ENCODE peak calls at places on chromosomes 13 and 19, in five cellular contexts. One of them, this sample, is unnamed.
A peak's percentile ranks its signal among the peaks of the same experiment; 100 is the strongest.

GRCh38 chr13:94987869-94988268 is 275.5 kb upstream of the SOX21 start:
- DNase-seq in neural progenitor cell: no peak
- DNase-seq in MM.1S: no peak
- DNase-seq in tibial artery: no peak
- DNase-seq in adrenal gland: no peak
- DNase-seq in this sample: no peak

GRCh38 chr19:45878043-45878794 is 7.7 kb downstream of the IRF2BP1 start:
- DNase-seq in neural progenitor cell: no peak
- DNase-seq in MM.1S: no peak
- DNase-seq in tibial artery: no peak
- DNase-seq in adrenal gland: no peak
- DNase-seq in this sample: no peak

GRCh38 chr19:4647676-4648644 is 8.6 kb downstream of the TNFAIP8L1 start:
- DNase-seq in neural progenitor cell: no peak
- DNase-seq in MM.1S: no peak
- DNase-seq in tibial artery: no peak
- DNase-seq in adrenal gland: peak; percentile 51
- DNase-seq in this sample: no peak

GRCh38 chr13:107205318-107206112 is 637.6 kb upstream of the ARGLU1 start:
- DNase-seq in neural progenitor cell: peak; percentile 77
- DNase-seq in MM.1S: peak; percentile 57
- DNase-seq in tibial artery: peak; percentile 70
- DNase-seq in adrenal gland: peak; percentile 68
- DNase-seq in this sample: no peak

GRCh38 chr19:50415661-50416033 is 3.1 kb upstream of the SPIB start:
- DNase-seq in neural progenitor cell: no peak
- DNase-seq in MM.1S: peak; percentile 28
- DNase-seq in tibial artery: no peak
- DNase-seq in adrenal gland: no peak
- DNase-seq in this sample: peak; percentile 85

GRCh38 chr19:40165362-40165937 is 25.8 kb upstream of the MAP3K10 start:
- DNase-seq in neural progenitor cell: peak; percentile 83
- DNase-seq in MM.1S: peak; percentile 79
- DNase-seq in tibial artery: no peak
- DNase-seq in adrenal gland: peak; percentile 61
- DNase-seq in this sample: no peak

GRCh38 chr13:33433316-33433715 is 147.8 kb upstream of the STARD13 start:
- DNase-seq in neural progenitor cell: no peak
- DNase-seq in MM.1S: no peak
- DNase-seq in tibial artery: no peak
- DNase-seq in adrenal gland: peak; percentile 17
- DNase-seq in this sample: no peak

GRCh38 chr19:10189631-10190425 is 4.9 kb downstream of the DNMT1 start:
- DNase-seq in neural progenitor cell: no peak
- DNase-seq in MM.1S: no peak
- DNase-seq in tibial artery: no peak
- DNase-seq in adrenal gland: no peak
- DNase-seq in this sample: no peak

GRCh38 chr13:107927557-107927956 is 287.8 kb downstream of the LIG4 start:
- DNase-seq in neural progenitor cell: no peak
- DNase-seq in MM.1S: no peak
- DNase-seq in tibial artery: no peak
- DNase-seq in adrenal gland: no peak
- DNase-seq in this sample: no peak

GRCh38 chr13:32917504-32917903 is 98.7 kb upstream of the KL start:
- DNase-seq in neural progenitor cell: no peak
- DNase-seq in MM.1S: no peak
- DNase-seq in tibial artery: no peak
- DNase-seq in adrenal gland: no peak
- DNase-seq in this sample: no peak

GRCh38 chr19:13644648-13645047 is 119.7 kb upstream of the MRI1 start:
- DNase-seq in neural progenitor cell: no peak
- DNase-seq in MM.1S: no peak
- DNase-seq in tibial artery: no peak
- DNase-seq in adrenal gland: no peak
- DNase-seq in this sample: no peak

GRCh38 chr19:42284066-42284501 is 15.0 kb downstream of the CIC start:
- DNase-seq in neural progenitor cell: peak; percentile 88
- DNase-seq in MM.1S: peak; percentile 84
- DNase-seq in tibial artery: peak; percentile 93
- DNase-seq in adrenal gland: peak; percentile 86
- DNase-seq in this sample: no peak

GRCh38 chr13:60230593-60230992 is 66.9 kb upstream of the DIAPH3 start:
- DNase-seq in neural progenitor cell: no peak
- DNase-seq in MM.1S: peak; percentile 49
- DNase-seq in tibial artery: no peak
- DNase-seq in adrenal gland: no peak
- DNase-seq in this sample: peak; percentile 13

GRCh38 chr19:20077791-20078463 is at the start of gene ZNF90:
- DNase-seq in neural progenitor cell: peak; percentile 98
- DNase-seq in MM.1S: peak; percentile 22
- DNase-seq in tibial artery: peak; percentile 97
- DNase-seq in adrenal gland: peak; percentile 94
- DNase-seq in this sample: peak; percentile 83
- TF ChIP-seq CTCF in neural progenitor cell: peak; percentile 21
- TF ChIP-seq CTCF in MM.1S: no peak
- TF ChIP-seq CTCF in tibial artery: no peak
- TF ChIP-seq CTCF in adrenal gland: no peak
- TF ChIP-seq CTCF in this sample: no peak

GRCh38 chr13:103547914-103548313 is 481.7 kb upstream of the SLC10A2 start:
- DNase-seq in neural progenitor cell: no peak
- DNase-seq in MM.1S: no peak
- DNase-seq in tibial artery: no peak
- DNase-seq in adrenal gland: no peak
- DNase-seq in this sample: no peak
- H3K4me3 ChIP-seq in neural progenitor cell: no peak overlapping the region
- H3K4me3 ChIP-seq in MM.1S: no peak overlapping the region
- H3K4me3 ChIP-seq in tibial artery: no peak overlapping the region
- H3K4me3 ChIP-seq in adrenal gland: no peak overlapping the region
- H3K4me3 ChIP-seq in this sample: no peak overlapping the region

GRCh38 chr13:101127741-101128353 is 288.5 kb downstream of the NALCN start:
- DNase-seq in neural progenitor cell: peak; percentile 73
- DNase-seq in MM.1S: peak; percentile 56
- DNase-seq in tibial artery: no peak
- DNase-seq in adrenal gland: peak; percentile 35
- DNase-seq in this sample: no peak
- TF ChIP-seq CTCF in neural progenitor cell: peak; percentile 92
- TF ChIP-seq CTCF in MM.1S: peak; percentile 81
- TF ChIP-seq CTCF in tibial artery: peak; percentile 59
- TF ChIP-seq CTCF in adrenal gland: peak; percentile 56
- TF ChIP-seq CTCF in this sample: peak; percentile 63

DNA sequence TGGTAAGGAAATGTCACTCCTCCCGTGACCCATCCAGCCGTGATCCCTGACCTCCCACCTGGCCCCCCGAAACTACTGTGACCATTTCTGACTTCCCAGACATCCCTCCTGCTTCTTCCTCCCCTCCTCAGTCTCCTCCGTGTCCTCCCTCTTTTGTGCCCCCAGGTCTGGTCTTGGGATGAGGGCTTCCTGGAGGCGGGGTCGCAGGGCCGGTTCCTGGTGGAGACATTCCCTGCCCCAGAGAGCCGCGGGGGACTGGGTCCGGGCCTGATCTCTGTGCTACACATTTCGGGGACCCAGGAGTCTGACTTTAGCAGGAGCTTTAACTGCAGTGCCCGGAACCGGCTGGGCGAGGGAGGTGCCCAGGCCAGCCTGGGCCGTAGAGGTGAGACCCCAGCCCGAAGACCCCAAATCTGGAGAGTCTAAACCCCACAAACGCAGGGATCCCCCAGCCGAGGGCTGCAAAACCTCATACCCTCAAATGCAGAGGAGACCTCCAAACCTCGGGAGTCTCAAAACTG is 5.0 kb downstream of the KIRREL2 start:
- DNase-seq in neural progenitor cell: peak; percentile 19
- DNase-seq in MM.1S: no peak
- DNase-seq in tibial artery: no peak
- DNase-seq in adrenal gland: no peak
- DNase-seq in this sample: no peak
- H3K4me3 ChIP-seq in neural progenitor cell: peak overlapping the region; percentile 49
- H3K4me3 ChIP-seq in MM.1S: no peak overlapping the region
- H3K4me3 ChIP-seq in tibial artery: no peak overlapping the region
- H3K4me3 ChIP-seq in adrenal gland: no peak overlapping the region
- H3K4me3 ChIP-seq in this sample: no peak overlapping the region

DNA sequence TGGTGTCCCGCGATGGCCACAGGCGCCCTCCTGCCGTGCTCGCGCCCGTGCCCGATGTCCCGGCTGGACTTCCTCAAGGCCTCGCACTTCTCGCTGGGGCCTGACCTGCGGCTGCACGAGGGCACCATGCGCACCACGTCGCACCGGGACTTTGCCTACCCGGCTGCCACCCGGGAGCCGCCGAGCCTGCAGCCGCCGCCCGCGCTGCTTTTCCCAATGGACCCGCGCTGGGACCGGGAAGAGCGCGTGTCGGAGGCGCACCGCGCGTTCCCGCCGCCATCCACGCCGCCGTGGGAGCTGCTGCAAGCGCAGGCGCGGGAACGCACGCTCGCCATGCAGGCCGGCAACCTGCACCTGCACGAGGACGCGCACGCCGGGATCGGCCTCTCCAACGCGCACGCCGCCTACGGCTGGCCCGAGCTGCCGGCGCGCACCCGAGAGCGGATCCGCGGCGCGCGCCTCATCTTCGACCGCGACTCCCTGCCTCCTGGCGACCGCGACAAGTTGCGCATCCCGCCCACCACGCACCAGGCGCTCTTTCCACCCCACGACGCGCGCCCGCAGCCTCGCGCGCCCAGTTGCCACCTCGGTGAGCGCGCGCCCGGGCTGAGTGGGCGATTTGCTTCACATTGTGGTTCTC is 12.1 kb upstream of the PEX11G start:
- DNase-seq in neural progenitor cell: peak; percentile 94
- DNase-seq in MM.1S: no peak
- DNase-seq in tibial artery: no peak
- DNase-seq in adrenal gland: peak; percentile 79
- DNase-seq in this sample: no peak
- TF ChIP-seq CTCF in neural progenitor cell: peak; percentile 22
- TF ChIP-seq CTCF in MM.1S: no peak
- TF ChIP-seq CTCF in tibial artery: no peak
- TF ChIP-seq CTCF in adrenal gland: peak; percentile 40
- TF ChIP-seq CTCF in this sample: no peak

GRCh38 chr19:38250821-38251563 is 5.2 kb downstream of the PPP1R14A start:
- DNase-seq in neural progenitor cell: no peak
- DNase-seq in MM.1S: no peak
- DNase-seq in tibial artery: peak; percentile 93
- DNase-seq in adrenal gland: peak; percentile 80
- DNase-seq in this sample: no peak
- H3K4me3 ChIP-seq in neural progenitor cell: peak overlapping the region; percentile 13
- H3K4me3 ChIP-seq in MM.1S: no peak overlapping the region
- H3K4me3 ChIP-seq in tibial artery: peak overlapping the region; percentile 79
- H3K4me3 ChIP-seq in adrenal gland: no peak overlapping the region
- H3K4me3 ChIP-seq in this sample: no peak overlapping the region

GRCh38 chr19:29121684-29122083 is 91.3 kb downstream of the UQCRFS1 start:
- DNase-seq in neural progenitor cell: peak; percentile 39
- DNase-seq in MM.1S: no peak
- DNase-seq in tibial artery: peak; percentile 65
- DNase-seq in adrenal gland: peak; percentile 61
- DNase-seq in this sample: no peak
- TF ChIP-seq CTCF in neural progenitor cell: peak; percentile 59
- TF ChIP-seq CTCF in MM.1S: peak; percentile 32
- TF ChIP-seq CTCF in tibial artery: peak; percentile 21
- TF ChIP-seq CTCF in adrenal gland: peak; percentile 67
- TF ChIP-seq CTCF in this sample: peak; percentile 41

GRCh38 chr19:36210497-36210896 is 4.0 kb downstream of the ZNF565 start:
- DNase-seq in neural progenitor cell: no peak
- DNase-seq in MM.1S: no peak
- DNase-seq in tibial artery: no peak
- DNase-seq in adrenal gland: peak; percentile 18
- DNase-seq in this sample: no peak

GRCh38 chr19:36213793-36214387 is 575 bp downstream of the ZNF565 start:
- DNase-seq in neural progenitor cell: no peak
- DNase-seq in MM.1S: no peak
- DNase-seq in tibial artery: no peak
- DNase-seq in adrenal gland: peak; percentile 61
- DNase-seq in this sample: peak; percentile 25

GRCh38 chr19:36215276-36216171 is 618 bp downstream of the ZNF146 start:
- DNase-seq in neural progenitor cell: peak; percentile 39
- DNase-seq in MM.1S: no peak
- DNase-seq in tibial artery: no peak
- DNase-seq in adrenal gland: peak; percentile 46
- DNase-seq in this sample: no peak

GRCh38 chr19:36212895-36213294 is 1.6 kb downstream of the ZNF565 start:
- DNase-seq in neural progenitor cell: no peak
- DNase-seq in MM.1S: no peak
- DNase-seq in tibial artery: no peak
- DNase-seq in adrenal gland: no peak
- DNase-seq in this sample: no peak

DNA sequence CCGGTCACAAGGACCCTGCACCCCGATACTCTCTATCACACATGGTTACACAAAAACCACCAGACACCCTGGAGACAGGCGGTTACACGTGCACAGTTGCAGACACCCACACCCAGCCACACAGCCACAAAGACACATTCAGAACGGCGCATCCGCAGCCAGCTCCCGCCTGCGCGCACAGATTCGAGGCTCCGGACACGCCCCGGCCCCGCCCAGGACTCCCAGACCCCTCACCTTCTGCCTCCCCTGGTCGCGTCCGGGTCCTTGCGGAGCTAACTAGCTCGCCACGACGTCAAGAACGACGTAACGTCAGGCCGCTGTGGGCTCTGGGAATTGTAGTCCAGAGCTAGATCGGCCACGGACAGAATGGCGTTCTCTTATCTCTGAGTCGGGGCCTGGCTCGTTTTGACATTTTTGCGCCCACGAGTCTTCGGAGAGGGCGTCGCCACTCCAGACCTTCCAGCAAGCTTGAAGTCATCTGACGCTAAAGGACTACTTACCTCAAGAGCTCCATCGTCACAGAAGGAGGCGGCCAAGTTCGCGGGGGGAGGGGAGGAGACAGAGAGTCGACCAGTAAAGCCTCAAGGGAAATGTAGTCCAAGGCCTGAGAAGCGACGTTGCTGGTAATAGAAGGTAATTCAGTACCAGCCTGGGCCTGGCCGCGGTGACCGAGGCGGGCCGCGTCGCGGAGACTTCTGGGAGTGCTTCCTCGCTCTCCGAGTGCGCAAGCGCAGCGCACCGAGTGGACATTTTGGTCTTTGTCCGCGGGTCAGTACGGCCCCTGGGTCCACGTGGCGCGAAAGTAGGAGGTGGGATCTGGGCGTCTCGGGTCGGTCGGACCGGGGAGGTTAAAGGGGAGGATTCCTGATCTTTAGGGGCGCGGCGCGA is at the start of the genes ZNF146 and ZNF565:
- DNase-seq in neural progenitor cell: peak; percentile 100
- DNase-seq in MM.1S: peak; percentile 99
- DNase-seq in tibial artery: peak; percentile 99
- DNase-seq in adrenal gland: peak; percentile 99
- DNase-seq in this sample: peak; percentile 98
- H3K4me3 ChIP-seq in neural progenitor cell: peak within 1 kb of the TSS; percentile 84
- H3K4me3 ChIP-seq in MM.1S: peak within 1 kb of the TSS; percentile 79
- H3K4me3 ChIP-seq in tibial artery: peak within 1 kb of the TSS; percentile 86
- H3K4me3 ChIP-seq in adrenal gland: peak within 1 kb of the TSS; percentile 93
- H3K4me3 ChIP-seq in this sample: peak within 1 kb of the TSS; percentile 93

This sample was measured in GM12864.